ENCODE peak calls at places on chromosomes 1 and 21, in nine cellular contexts. J is stomach; E is brain microvascular endothelial cell; X is right cardiac atrium; Q is effector memory CD4-positive, alpha-beta T cell; C is aorta; S is CD8-positive, alpha-beta memory T cell; R is AG04450; W is mesendoderm. P is an unnamed sample.

GRCh38 chr1:91741301-91741700 is 144.7 kb downstream of the TGFBR3 start:
- DNase-seq in X (no peak), C (no peak), W (peak; percentile 37), J (no peak), E (peak; percentile 54), R (no peak), Q (no peak), S (no peak), P (no peak)

GRCh38 chr1:182927693-182928433 is 25.1 kb downstream of the SHCBP1L start:
- DNase-seq in C (no peak), S (no peak), W (no peak), R (no peak), J (no peak), Q (no peak), E (no peak), X (no peak), P (no peak)

GRCh38 chr1:10960406-10960805 is 52.0 kb upstream of the TARDBP start:
- DNase-seq in W (no peak), S (no peak), Q (no peak), E (no peak), C (no peak), J (no peak), X (no peak), R (no peak), P (no peak)

GRCh38 chr1:93980320-93980744 is 71.1 kb upstream of the GCLM start:
- DNase-seq in W (peak; percentile 77), C (no peak), J (no peak), X (no peak), R (no peak), S (no peak), Q (no peak), E (no peak), P (no peak)

GRCh38 chr1:228104526-228105251 is 1.6 kb upstream of the C1orf35 start:
- DNase-seq in C (peak; percentile 63), E (no peak), J (no peak), X (no peak), S (no peak), R (no peak), W (no peak), Q (no peak), P (no peak)

GRCh38 chr1:7489586-7489985 is 281.5 kb upstream of the VAMP3 start:
- DNase-seq in J (no peak), S (no peak), W (no peak), C (no peak), X (no peak), E (no peak), Q (no peak), R (no peak), P (no peak)

GRCh38 chr21:45032332-45032731 is 42.0 kb upstream of the ADARB1 start:
- DNase-seq in Q (no peak), J (no peak), W (no peak), R (no peak), C (peak; percentile 79), E (no peak), X (no peak), S (no peak), P (no peak)

GRCh38 chr1:183604048-183604808 is 14.0 kb upstream of the NCF2 start:
- DNase-seq in Q (no peak), X (peak; percentile 28), E (peak; percentile 88), J (peak; percentile 35), S (no peak), R (peak; percentile 83), C (no peak), W (peak; percentile 11), P (peak; percentile 76)

GRCh38 chr21:41965447-41966340 is 11.9 kb upstream of the C2CD2 start:
- DNase-seq in X (no peak), Q (no peak), C (no peak), W (no peak), J (no peak), E (no peak), S (no peak), R (no peak), P (no peak)

GRCh38 chr1:119279441-119280415 is 88.9 kb upstream of the HAO2 start:
- DNase-seq in C (no peak), Q (no peak), S (no peak), X (peak; percentile 18), R (no peak), W (peak; percentile 46), E (peak; percentile 89), J (no peak), P (no peak)

GRCh38 chr1:195462646-195463045 is 1145.6 kb downstream of the KCNT2 start:
- DNase-seq in X (no peak), J (no peak), E (no peak), R (no peak), S (no peak), W (no peak), C (no peak), Q (no peak), P (no peak)

GRCh38 chr1:187264995-187265602 is 436.4 kb downstream of the PLA2G4A start:
- DNase-seq in S (no peak), J (no peak), C (no peak), Q (no peak), R (peak; percentile 55), W (peak; percentile 75), X (peak; percentile 10), E (peak; percentile 39), P (no peak)

GRCh38 chr1:229694053-229694693 is 68.1 kb downstream of the URB2 start:
- DNase-seq in Q (no peak), X (peak; percentile 80), W (peak; percentile 93), S (no peak), R (peak; percentile 41), C (peak; percentile 79), E (peak; percentile 69), J (peak; percentile 47), P (peak; percentile 59)

GRCh38 chr1:91555074-91555730 is 54.6 kb downstream of the CDC7 start:
- DNase-seq in X (no peak), Q (no peak), J (no peak), C (no peak), S (no peak), R (no peak), W (no peak), E (no peak), P (no peak)

GRCh38 chr1:20477355-20478071 is 8.5 kb downstream of the CAMK2N1 start:
- DNase-seq in R (no peak), S (no peak), E (no peak), C (no peak), J (no peak), X (no peak), W (no peak), Q (no peak), P (no peak)

GRCh38 chr1:29586215-29586614 is 349.9 kb downstream of the PTPRU start:
- DNase-seq in R (no peak), C (no peak), X (no peak), Q (no peak), E (no peak), S (no peak), W (no peak), J (no peak), P (no peak)

GRCh38 chr1:33966346-33967141 is 102.7 kb downstream of the HMGB4 start:
- DNase-seq in J (no peak), C (no peak), R (peak; percentile 80), Q (no peak), X (no peak), E (no peak), S (no peak), W (no peak), P (no peak)

GRCh38 chr21:15483138-15483780 is 246.5 kb upstream of the USP25 start:
- DNase-seq in S (peak; percentile 65), X (peak; percentile 86), Q (peak; percentile 44), E (peak; percentile 86), J (peak; percentile 88), R (peak; percentile 76), C (peak; percentile 93), W (peak; percentile 89), P (peak; percentile 87)

GRCh38 chr21:30126575-30126974 is 40.0 kb downstream of the CLDN17 start:
- DNase-seq in J (no peak), X (no peak), C (no peak), S (no peak), R (no peak), E (no peak), W (no peak), Q (no peak), P (no peak)

GRCh38 chr1:192869308-192869940 is 60.6 kb downstream of the RGS2 start:
- DNase-seq in E (no peak), S (no peak), R (no peak), W (no peak), X (no peak), Q (no peak), J (no peak), C (no peak), P (no peak)

GRCh38 chr21:34592573-34592972 is 22.3 kb downstream of the RCAN1 start:
- DNase-seq in W (no peak), X (no peak), C (no peak), J (no peak), E (no peak), Q (no peak), R (no peak), S (no peak), P (no peak)
- H3K27ac ChIP-seq in W (no peak overlapping the region), X (peak overlapping the region; percentile 70), C (no peak overlapping the region), J (peak overlapping the region; percentile 75), E (no peak overlapping the region), Q (no peak overlapping the region), R (no peak overlapping the region), S (no peak overlapping the region), P (peak overlapping the region; percentile 67)

GRCh38 chr1:225911207-225912130 is 12.6 kb downstream of the PYCR2 start:
- DNase-seq in S (peak; percentile 75), E (peak; percentile 21), W (peak; percentile 70), C (peak; percentile 92), R (no peak), J (peak; percentile 78), X (peak; percentile 73), Q (peak; percentile 48), P (peak; percentile 77)
- H3K4me3 ChIP-seq in S (no peak overlapping the region), E (peak overlapping the region; percentile 22), W (no peak overlapping the region), C (no peak overlapping the region), R (peak overlapping the region; percentile 10), J (no peak overlapping the region), X (no peak overlapping the region), Q (no peak overlapping the region), P (no peak overlapping the region)

GRCh38 chr1:39689214-39689613 is 2.0 kb downstream of the HPCAL4 start:
- DNase-seq in R (no peak), Q (no peak), X (no peak), C (no peak), E (no peak), W (no peak), S (no peak), J (no peak), P (no peak)
- H3K27me3 ChIP-seq in R (peaks cover 82% of the 10 kb centered on the region), Q (no peaks in the 10 kb centered on the region), X (no peaks in the 10 kb centered on the region), C (no peaks in the 10 kb centered on the region), E (peaks cover 72% of the 10 kb centered on the region), W (peaks cover 65% of the 10 kb centered on the region), S (peaks cover 14% of the 10 kb centered on the region), J (no peaks in the 10 kb centered on the region), P (peaks cover 46% of the 10 kb centered on the region)

DNA sequence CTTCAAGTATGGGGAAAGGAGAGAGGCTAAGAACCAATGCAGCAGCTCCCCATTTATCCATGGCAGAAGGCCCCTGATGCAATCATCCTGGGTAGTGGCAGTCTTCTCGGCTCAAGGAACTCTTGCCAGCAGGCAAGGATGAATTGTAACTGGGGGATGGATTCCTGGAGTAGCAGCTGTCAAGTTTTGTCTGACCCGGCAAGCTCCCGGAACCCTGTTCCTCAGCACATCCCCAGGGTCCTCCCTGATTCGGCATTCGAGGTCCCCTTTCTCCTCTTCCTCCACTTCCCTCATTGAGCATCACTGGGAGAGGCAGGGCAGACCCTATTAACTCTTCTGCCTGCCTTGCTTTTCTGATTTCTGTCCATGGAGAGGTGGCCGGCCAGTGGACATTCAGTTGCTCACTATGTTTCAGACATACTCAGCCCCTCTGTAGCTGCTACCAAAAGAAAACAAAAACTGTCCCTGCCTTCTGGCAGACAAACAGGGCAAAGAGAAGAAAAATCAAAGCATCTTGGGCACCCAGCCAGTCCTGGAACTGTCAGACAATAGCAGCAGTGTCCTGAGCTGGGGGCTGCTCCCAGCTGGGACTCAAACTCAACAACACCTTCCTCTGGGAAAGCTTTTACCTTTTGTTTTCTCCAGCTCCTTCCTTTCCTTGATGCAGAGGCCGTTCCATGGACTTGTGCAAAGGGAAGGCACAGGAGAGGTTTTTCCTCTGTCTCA is 5.6 kb upstream of the PTCH2 start:
- DNase-seq in X (no peak), Q (no peak), E (no peak), C (no peak), W (no peak), S (no peak), R (no peak), J (no peak), P (no peak)
- H3K27ac ChIP-seq in X (peak overlapping the region; percentile 54), Q (no peak overlapping the region), E (no peak overlapping the region), C (no peak overlapping the region), W (no peak overlapping the region), S (no peak overlapping the region), R (no peak overlapping the region), J (no peak overlapping the region), P (no peak overlapping the region)